ENCODE peak calls at places on chromosomes 2 and 18, in five cellular contexts. One of them, this sample, is unnamed.

GRCh38 chr2:39160982-39161381 is 40.1 kb upstream of the SOS1 start:
- DNase-seq in H1: no peak
- DNase-seq in stomach: no peak
- DNase-seq in A549: no peak
- DNase-seq in tibial nerve: no peak
- DNase-seq in this sample: no peak

GRCh38 chr2:126664234-126664633 is 8.3 kb downstream of the GYPC start:
- DNase-seq in tibial nerve: no peak
- DNase-seq in stomach: no peak
- DNase-seq in H1: no peak
- DNase-seq in A549: no peak
- DNase-seq in this sample: peak; percentile 5

GRCh38 chr2:172640389-172640788 is 84.5 kb downstream of the PDK1 start:
- DNase-seq in H1: no peak
- DNase-seq in A549: no peak
- DNase-seq in stomach: no peak
- DNase-seq in tibial nerve: no peak
- DNase-seq in this sample: no peak

GRCh38 chr2:28981620-28982371 is 698 bp downstream of the TOGARAM2 start:
- DNase-seq in tibial nerve: no peak
- DNase-seq in A549: peak; percentile 26
- DNase-seq in stomach: no peak
- DNase-seq in H1: no peak
- DNase-seq in this sample: no peak

GRCh38 chr2:21559354-21559753 is 435.6 kb downstream of the TDRD15 start:
- DNase-seq in H1: no peak
- DNase-seq in stomach: no peak
- DNase-seq in A549: no peak
- DNase-seq in tibial nerve: no peak
- DNase-seq in this sample: no peak

GRCh38 chr2:20457661-20458630 is 11.1 kb downstream of the RHOB start:
- DNase-seq in tibial nerve: no peak
- DNase-seq in stomach: peak; percentile 50
- DNase-seq in H1: no peak
- DNase-seq in A549: no peak
- DNase-seq in this sample: peak; percentile 11

GRCh38 chr2:153005051-153005450 is 286.6 kb downstream of the ARL6IP6 start:
- DNase-seq in stomach: no peak
- DNase-seq in A549: no peak
- DNase-seq in H1: no peak
- DNase-seq in tibial nerve: no peak
- DNase-seq in this sample: no peak

GRCh38 chr18:29962579-29962978 is 1080.0 kb downstream of the DSC3 start:
- DNase-seq in H1: no peak
- DNase-seq in stomach: no peak
- DNase-seq in A549: no peak
- DNase-seq in tibial nerve: no peak
- DNase-seq in this sample: no peak

GRCh38 chr2:241064802-241065354 is 37.2 kb downstream of the MTERF4 start:
- DNase-seq in A549: no peak
- DNase-seq in H1: no peak
- DNase-seq in tibial nerve: no peak
- DNase-seq in stomach: no peak
- DNase-seq in this sample: peak; percentile 71

GRCh38 chr2:158477202-158477601 is 20.4 kb downstream of the PKP4 start:
- DNase-seq in H1: no peak
- DNase-seq in tibial nerve: no peak
- DNase-seq in stomach: no peak
- DNase-seq in A549: no peak
- DNase-seq in this sample: no peak

GRCh38 chr2:234451852-234452625 is 44.8 kb downstream of the ARL4C start:
- DNase-seq in tibial nerve: no peak
- DNase-seq in stomach: no peak
- DNase-seq in A549: peak; percentile 63
- DNase-seq in H1: no peak
- DNase-seq in this sample: no peak

GRCh38 chr2:180184506-180184905 is 177.4 kb upstream of the CWC22 start:
- DNase-seq in A549: no peak
- DNase-seq in tibial nerve: no peak
- DNase-seq in H1: no peak
- DNase-seq in stomach: no peak
- DNase-seq in this sample: no peak

GRCh38 chr2:222241054-222241453 is 57.7 kb downstream of the PAX3 start:
- DNase-seq in H1: no peak
- DNase-seq in A549: no peak
- DNase-seq in tibial nerve: no peak
- DNase-seq in stomach: no peak
- DNase-seq in this sample: no peak

GRCh38 chr2:222242532-222242931 is 56.3 kb downstream of the PAX3 start:
- DNase-seq in A549: no peak
- DNase-seq in H1: no peak
- DNase-seq in tibial nerve: no peak
- DNase-seq in stomach: no peak
- DNase-seq in this sample: no peak

GRCh38 chr2:222239945-222240675 is 58.7 kb downstream of the PAX3 start:
- DNase-seq in stomach: no peak
- DNase-seq in H1: no peak
- DNase-seq in A549: no peak
- DNase-seq in tibial nerve: no peak
- DNase-seq in this sample: no peak

GRCh38 chr2:222240676-222241049 is 58.1 kb downstream of the PAX3 start:
- DNase-seq in H1: no peak
- DNase-seq in tibial nerve: no peak
- DNase-seq in A549: no peak
- DNase-seq in stomach: no peak
- DNase-seq in this sample: no peak

DNA sequence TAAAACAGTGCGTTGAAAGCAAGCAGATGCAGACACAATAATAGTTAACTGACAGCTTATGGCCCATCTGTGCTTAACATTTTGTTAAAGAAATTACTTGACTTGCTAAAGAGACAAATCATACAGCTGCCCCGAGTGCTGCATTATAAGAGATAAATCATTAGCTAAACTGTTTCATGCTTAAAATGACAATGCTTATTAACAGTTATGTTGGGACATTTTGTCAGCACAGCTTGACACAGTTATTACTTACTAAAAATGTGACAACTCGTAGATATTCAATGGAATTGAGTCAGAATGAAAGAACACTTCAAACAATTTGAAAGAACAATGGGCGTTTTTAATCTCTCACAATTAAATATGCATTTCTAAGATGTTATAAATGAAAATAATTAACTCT is 57.3 kb downstream of the PAX3 start:
- DNase-seq in stomach: no peak
- DNase-seq in A549: no peak
- DNase-seq in tibial nerve: no peak
- DNase-seq in H1: no peak
- DNase-seq in this sample: no peak
- TF ChIP-seq EP300 in stomach: no peak
- TF ChIP-seq EP300 in A549: no peak
- TF ChIP-seq EP300 in tibial nerve: no peak
- TF ChIP-seq EP300 in H1: no peak
- TF ChIP-seq EP300 in this sample: no peak

DNA sequence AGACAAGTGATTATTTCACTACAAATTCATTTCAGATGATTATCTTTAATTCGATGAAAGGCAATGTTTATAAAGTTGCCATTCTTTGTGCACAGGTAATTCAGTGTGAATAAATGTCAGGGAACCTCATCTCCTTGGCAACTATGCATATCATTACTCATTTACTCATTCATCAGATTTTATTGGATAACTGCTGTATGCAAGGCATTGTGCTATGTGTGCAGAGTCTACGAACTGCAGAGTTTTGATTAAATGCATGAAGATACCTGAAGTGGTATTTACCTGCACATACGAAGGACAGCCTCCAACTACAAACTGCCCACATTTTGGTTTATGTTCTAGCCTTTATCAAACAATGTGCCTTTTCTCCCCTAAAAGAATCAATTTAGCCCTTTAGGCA is 3.5 kb downstream of the RND3 start:
- DNase-seq in A549: no peak
- DNase-seq in stomach: no peak
- DNase-seq in H1: no peak
- DNase-seq in tibial nerve: no peak
- DNase-seq in this sample: no peak
- H3K4me3 ChIP-seq in A549: peak overlapping the region; percentile 84
- H3K4me3 ChIP-seq in stomach: peak overlapping the region; percentile 61
- H3K4me3 ChIP-seq in H1: no peak overlapping the region
- H3K4me3 ChIP-seq in tibial nerve: peak overlapping the region; percentile 65
- H3K4me3 ChIP-seq in this sample: peak overlapping the region; percentile 91

GRCh38 chr2:84923009-84923408 is 17.6 kb downstream of the TMSB10 start:
- DNase-seq in stomach: no peak
- DNase-seq in A549: no peak
- DNase-seq in H1: no peak
- DNase-seq in tibial nerve: no peak
- DNase-seq in this sample: no peak

GRCh38 chr2:84927275-84927627 is 21.8 kb downstream of the TMSB10 start:
- DNase-seq in stomach: no peak
- DNase-seq in A549: no peak
- DNase-seq in tibial nerve: no peak
- DNase-seq in H1: no peak
- DNase-seq in this sample: no peak

GRCh38 chr2:84925336-84925723 is 19.9 kb downstream of the TMSB10 start:
- DNase-seq in A549: no peak
- DNase-seq in tibial nerve: no peak
- DNase-seq in H1: no peak
- DNase-seq in stomach: no peak
- DNase-seq in this sample: peak; percentile 70

GRCh38 chr2:84924173-84925106 is 19.0 kb downstream of the TMSB10 start:
- DNase-seq in A549: peak; percentile 97
- DNase-seq in H1: no peak
- DNase-seq in stomach: peak; percentile 33
- DNase-seq in tibial nerve: no peak
- DNase-seq in this sample: peak; percentile 65

GRCh38 chr2:84925724-84926376 is 20.4 kb downstream of the TMSB10 start:
- DNase-seq in A549: peak; percentile 100
- DNase-seq in H1: peak; percentile 96
- DNase-seq in stomach: peak; percentile 99
- DNase-seq in tibial nerve: peak; percentile 99
- DNase-seq in this sample: peak; percentile 98
- TF ChIP-seq EP300 in A549: no peak
- TF ChIP-seq EP300 in H1: no peak
- TF ChIP-seq EP300 in stomach: no peak
- TF ChIP-seq EP300 in tibial nerve: no peak
- TF ChIP-seq EP300 in this sample: no peak

DNA sequence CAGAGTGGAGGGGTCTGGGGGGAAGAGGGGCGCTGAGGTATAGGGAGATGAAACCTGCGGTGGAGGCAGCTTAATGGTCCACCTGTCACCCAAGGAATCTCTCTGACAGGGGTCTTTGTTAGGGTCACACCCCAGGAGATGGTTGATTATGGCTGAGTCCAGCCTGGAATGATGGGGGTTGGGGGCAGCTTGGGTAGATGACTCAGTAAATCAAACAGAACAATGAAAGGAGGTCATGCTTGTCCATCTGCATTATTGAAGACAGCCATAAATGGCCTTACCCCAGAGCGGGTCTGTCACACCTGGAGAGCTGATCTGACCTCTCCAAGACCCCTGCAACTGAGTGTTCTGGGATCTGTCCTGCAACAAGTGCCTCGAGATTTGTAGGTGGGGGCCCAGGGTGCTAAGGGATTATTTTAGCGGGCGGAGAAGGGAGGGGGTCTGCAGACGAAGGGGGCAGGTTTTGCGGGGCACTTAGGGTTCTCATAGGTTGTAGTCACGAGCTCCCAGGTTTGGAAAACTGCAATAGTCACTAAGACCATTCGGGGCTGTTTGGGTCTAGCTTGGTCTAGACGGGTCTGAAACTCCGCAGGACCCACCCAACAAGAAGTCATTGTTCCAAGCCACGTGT is 784 bp upstream of the IGFBP2 start:
- DNase-seq in tibial nerve: no peak
- DNase-seq in stomach: no peak
- DNase-seq in H1: no peak
- DNase-seq in A549: no peak
- DNase-seq in this sample: no peak
- H3K4me3 ChIP-seq in tibial nerve: no peak overlapping the region
- H3K4me3 ChIP-seq in stomach: peak overlapping the region; percentile 74
- H3K4me3 ChIP-seq in H1: peak overlapping the region; percentile 71
- H3K4me3 ChIP-seq in A549: peak overlapping the region; percentile 49
- H3K4me3 ChIP-seq in this sample: no peak overlapping the region

GRCh38 chr2:174631009-174631981 is 33.7 kb upstream of the WIPF1 start:
- DNase-seq in stomach: no peak
- DNase-seq in A549: no peak
- DNase-seq in H1: no peak
- DNase-seq in tibial nerve: no peak
- DNase-seq in this sample: no peak
- TF ChIP-seq EP300 in stomach: no peak
- TF ChIP-seq EP300 in A549: no peak
- TF ChIP-seq EP300 in H1: no peak
- TF ChIP-seq EP300 in tibial nerve: no peak
- TF ChIP-seq EP300 in this sample: no peak

DNA sequence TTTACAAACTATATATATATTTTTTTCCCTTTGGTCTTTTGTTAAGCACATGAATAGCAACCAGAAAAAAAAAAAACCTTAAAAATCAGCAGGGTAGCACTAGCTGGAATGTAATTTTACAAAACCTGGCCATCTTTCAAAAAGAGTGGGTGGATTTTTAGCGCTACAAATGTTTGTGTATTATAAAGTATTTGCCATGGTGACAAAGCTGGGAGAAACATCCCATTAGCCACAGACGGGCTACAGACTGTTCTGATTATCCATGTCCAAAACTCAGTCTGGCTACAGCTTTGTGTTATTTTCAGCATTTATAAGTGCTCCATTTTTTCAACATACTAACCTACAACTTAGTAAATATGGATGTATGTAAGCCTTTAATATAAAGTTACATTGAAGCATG is 249.5 kb upstream of the TANK start:
- DNase-seq in A549: no peak
- DNase-seq in stomach: no peak
- DNase-seq in H1: no peak
- DNase-seq in tibial nerve: no peak
- DNase-seq in this sample: no peak
- H3K4me3 ChIP-seq in A549: no peak overlapping the region
- H3K4me3 ChIP-seq in stomach: no peak overlapping the region
- H3K4me3 ChIP-seq in H1: no peak overlapping the region
- H3K4me3 ChIP-seq in tibial nerve: no peak overlapping the region
- H3K4me3 ChIP-seq in this sample: no peak overlapping the region

GRCh38 chr18:24397131-24397693 is 412 bp downstream of the OSBPL1A start:
- DNase-seq in tibial nerve: peak; percentile 91
- DNase-seq in stomach: peak; percentile 44
- DNase-seq in A549: peak; percentile 68
- DNase-seq in H1: no peak
- DNase-seq in this sample: peak; percentile 80
- TF ChIP-seq EP300 in tibial nerve: peak; percentile 16
- TF ChIP-seq EP300 in stomach: no peak
- TF ChIP-seq EP300 in A549: no peak
- TF ChIP-seq EP300 in H1: no peak
- TF ChIP-seq EP300 in this sample: peak; percentile 1